ENCODE peak calls at places on chromosomes 4 and X, in four cellular contexts. J, E, R and A are unnamed samples.

GRCh38 chr4:168560184-168560834 is 63.5 kb downstream of the PALLD start:
- DNase-seq in R (no peak), E (no peak), J (no peak), A (no peak)

GRCh38 chrX:70038515-70038914 is 11.2 kb downstream of the AWAT2 start:
- DNase-seq in J (no peak), R (peak), E (no peak), A (no peak)

GRCh38 chr4:52265781-52266525 is 214.8 kb downstream of the SPATA18 start:
- DNase-seq in R (no peak), J (no peak), E (no peak), A (no peak)

GRCh38 chr4:23903859-23904438 is 14.1 kb upstream of the PPARGC1A start:
- DNase-seq in E (no peak), R (no peak), J (no peak), A (no peak)

GRCh38 chrX:148929686-148930085 is 429.3 kb downstream of the AFF2 start:
- DNase-seq in J (no peak), E (no peak), R (no peak), A (no peak)

GRCh38 chr4:67565284-67565683 is 6.8 kb downstream of the STAP1 start:
- DNase-seq in J (no peak), E (no peak), R (no peak), A (no peak)

GRCh38 chrX:261167-261857 is 19.9 kb upstream of the PLCXD1 start:
- DNase-seq in E (no peak), J (no peak), R (no peak), A (peak)

GRCh38 chrX:149759824-149760223 is 14.0 kb upstream of the HSFX1 start:
- DNase-seq in R (no peak), E (no peak), J (no peak), A (no peak)

GRCh38 chr4:10129196-10130185 is 12.9 kb upstream of the WDR1 start:
- DNase-seq in E (no peak), J (no peak), R (no peak), A (no peak)

GRCh38 chr4:53489279-53489889 is 101.9 kb downstream of the LNX1 start:
- DNase-seq in E (peak), J (no peak), R (no peak), A (no peak)

GRCh38 chr4:102759835-102760644 is 728 bp downstream of the MANBA start:
- DNase-seq in J (peak), R (peak), E (peak), A (no peak)

GRCh38 chr4:120685756-120686278 is 236.7 kb downstream of the PRDM5 start:
- DNase-seq in J (no peak), R (no peak), E (no peak), A (no peak)

GRCh38 chr4:24857996-24858395 is 54.8 kb downstream of the CCDC149 start:
- DNase-seq in J (no peak), E (no peak), R (no peak), A (no peak)

GRCh38 chrX:54043084-54043483 is 1.2 kb downstream of the PHF8 start:
- DNase-seq in E (no peak), J (no peak), R (no peak), A (no peak)

GRCh38 chrX:111837226-111837625 is 38.8 kb upstream of the TRPC5OS start:
- DNase-seq in J (no peak), R (no peak), E (no peak), A (no peak)

GRCh38 chrX:115592997-115593734 is 32.2 kb downstream of the PLS3 start:
- DNase-seq in E (no peak), J (no peak), R (no peak), A (no peak)

GRCh38 chr4:172996571-172997216 is 171.9 kb upstream of the GALNT7 start:
- DNase-seq in R (no peak), E (no peak), J (no peak), A (no peak)

GRCh38 chr4:184819786-184820185 is 6.0 kb downstream of the ACSL1 start:
- DNase-seq in E (no peak), R (peak), J (no peak), A (no peak)
- TF ChIP-seq ELF4 in E (no peak), R (no peak), J (no peak), A (no peak)

GRCh38 chr4:40948017-40948416 is 198.3 kb downstream of the NSUN7 start:
- DNase-seq in E (no peak), R (no peak), J (no peak), A (no peak)
- TF ChIP-seq ELF4 in E (no peak), R (no peak), J (no peak), A (no peak)

GRCh38 chr4:83110222-83110945 is 4.1 kb downstream of the PLAC8 start:
- DNase-seq in R (peak), E (peak), J (peak), A (peak)

GRCh38 chr4:83110970-83111369 is 3.6 kb downstream of the PLAC8 start:
- DNase-seq in R (no peak), J (no peak), E (no peak), A (no peak)

GRCh38 chr4:83109480-83110221 is 4.9 kb downstream of the PLAC8 start:
- DNase-seq in E (no peak), R (no peak), J (peak), A (peak)

GRCh38 chr4:83108101-83108861 is 6.2 kb downstream of the PLAC8 start:
- DNase-seq in E (no peak), R (no peak), J (no peak), A (peak)

DNA sequence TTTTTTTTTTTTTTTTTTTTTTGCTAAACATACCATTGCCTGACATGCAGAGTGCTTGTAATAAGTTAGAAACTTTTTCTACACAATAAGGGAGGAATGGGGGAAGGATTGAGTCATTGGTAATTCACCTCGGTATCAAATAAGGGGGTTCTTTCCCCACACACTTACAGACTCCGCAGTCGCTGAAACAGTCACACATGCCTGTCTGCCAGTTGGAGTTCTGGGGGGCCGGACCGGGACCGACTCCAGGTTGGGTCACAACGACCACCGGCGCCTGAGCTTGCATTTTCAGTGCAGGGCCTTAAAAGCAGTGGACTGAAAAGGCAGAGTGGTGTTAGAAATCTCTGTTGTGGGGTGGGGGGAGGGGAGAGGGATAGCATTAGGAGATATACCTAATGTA is 6.9 kb downstream of the PLAC8 start:
- DNase-seq in E (no peak), R (no peak), J (no peak), A (no peak)
- TF ChIP-seq ELF4 in E (no peak), R (no peak), J (no peak), A (no peak)

DNA sequence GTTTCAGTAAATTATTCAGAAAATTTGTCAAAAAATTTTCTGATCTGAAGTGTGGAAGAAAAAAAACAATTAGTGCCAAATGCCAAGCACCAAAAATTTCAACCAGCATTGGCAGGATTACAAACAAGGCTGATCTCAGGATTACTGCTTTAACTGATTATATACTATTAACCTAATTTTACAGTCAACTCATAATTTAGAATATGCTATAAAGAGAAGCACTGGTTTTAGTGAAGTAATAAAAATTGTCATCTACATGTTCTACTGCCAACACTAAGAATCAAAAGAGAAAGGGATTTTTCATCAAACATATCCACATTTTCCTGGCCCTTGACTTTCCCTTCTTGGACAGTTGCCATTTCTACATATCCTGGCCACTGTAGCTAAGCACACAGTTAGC is 33.9 kb downstream of the THOC2 start:
- DNase-seq in R (no peak), J (no peak), E (no peak), A (no peak)
- TF ChIP-seq ELF4 in R (no peak), J (no peak), E (no peak), A (no peak)

DNA sequence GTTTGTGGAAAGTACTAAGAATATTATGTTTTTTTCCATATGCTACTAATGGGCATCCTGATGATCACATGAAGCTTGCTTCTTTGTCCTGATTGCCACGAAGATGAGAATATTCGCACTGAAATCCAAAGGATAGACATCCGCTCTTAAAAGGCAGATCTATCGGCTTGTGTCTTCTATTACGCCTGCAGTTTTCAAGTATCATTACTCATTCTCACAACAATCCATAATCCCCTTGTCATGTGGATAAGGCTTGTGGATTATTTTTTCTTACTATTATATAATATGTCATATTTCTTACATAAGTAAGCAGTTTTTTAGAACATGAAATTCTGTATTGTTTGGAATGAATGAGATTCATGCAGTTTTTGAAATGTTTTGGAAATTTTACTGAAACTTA is 62.8 kb downstream of the KCNIP4 start:
- DNase-seq in J (no peak), R (no peak), E (no peak), A (no peak)
- TF ChIP-seq ELF4 in J (no peak), R (no peak), E (no peak), A (no peak)

GRCh38 chr4:6640292-6641163 is at the start of gene MRFAP1:
- DNase-seq in E (peak), R (peak), J (peak), A (peak)

GRCh38 chr4:6643141-6643847 is 2.8 kb downstream of the MRFAP1 start:
- DNase-seq in R (no peak), J (no peak), E (no peak), A (no peak)

GRCh38 chr4:6641971-6642320 is 1.5 kb downstream of the MRFAP1 start:
- DNase-seq in R (no peak), E (no peak), J (no peak), A (no peak)

GRCh38 chr4:6639137-6639680 is 1.3 kb upstream of the MRFAP1 start:
- DNase-seq in E (no peak), J (no peak), R (no peak), A (no peak)

GRCh38 chr4:6641164-6641970 is 882 bp downstream of the MRFAP1 start:
- DNase-seq in R (no peak), J (no peak), E (peak), A (no peak)
- TF ChIP-seq ELF4 in R (no peak), J (no peak), E (no peak), A (no peak)

DNA sequence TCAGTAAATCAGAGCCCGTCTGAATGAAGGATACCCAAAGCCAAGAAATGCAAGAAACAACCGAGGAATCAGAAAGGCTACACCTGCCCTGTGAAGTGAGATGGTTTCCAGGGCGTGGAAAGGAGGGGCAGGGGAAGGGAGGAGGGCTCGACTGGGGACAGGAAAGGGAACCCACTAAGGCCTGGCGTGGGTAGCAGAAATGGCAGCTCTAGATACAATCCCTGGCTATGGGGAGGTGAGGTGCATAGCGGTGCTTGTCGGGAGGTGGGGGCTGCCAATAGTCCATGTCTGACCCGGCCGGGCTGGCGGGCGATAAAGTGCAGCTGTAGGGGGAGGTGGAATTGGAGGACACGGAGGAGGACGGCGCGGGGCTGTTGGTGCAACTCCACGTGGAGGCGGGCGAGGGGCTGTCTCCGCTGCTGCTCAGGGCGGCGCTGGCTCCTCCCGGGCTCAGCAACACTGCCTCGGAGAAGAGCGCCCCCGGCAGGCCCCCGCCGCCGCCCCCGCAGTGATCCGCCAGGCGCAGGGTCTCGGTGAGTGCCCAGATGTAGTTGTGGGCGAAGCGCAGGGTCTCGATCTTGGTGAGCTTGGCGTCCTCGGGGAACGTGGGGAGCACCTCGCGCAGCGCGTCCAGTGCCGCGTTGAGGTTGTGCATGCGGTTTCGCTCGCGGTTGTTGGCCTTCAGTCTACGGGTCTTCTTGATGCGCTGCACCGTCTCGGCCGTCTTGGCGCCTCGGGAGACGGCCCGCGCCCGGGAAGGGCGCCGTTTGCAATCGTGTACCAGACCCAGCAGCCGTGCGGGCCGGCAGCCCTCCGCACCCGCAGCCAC is 1.3 kb downstream of the NEUROG2 start:
- DNase-seq in R (no peak), J (peak), E (no peak), A (peak)
- TF ChIP-seq ELF4 in R (no peak), J (no peak), E (no peak), A (no peak)

DNA sequence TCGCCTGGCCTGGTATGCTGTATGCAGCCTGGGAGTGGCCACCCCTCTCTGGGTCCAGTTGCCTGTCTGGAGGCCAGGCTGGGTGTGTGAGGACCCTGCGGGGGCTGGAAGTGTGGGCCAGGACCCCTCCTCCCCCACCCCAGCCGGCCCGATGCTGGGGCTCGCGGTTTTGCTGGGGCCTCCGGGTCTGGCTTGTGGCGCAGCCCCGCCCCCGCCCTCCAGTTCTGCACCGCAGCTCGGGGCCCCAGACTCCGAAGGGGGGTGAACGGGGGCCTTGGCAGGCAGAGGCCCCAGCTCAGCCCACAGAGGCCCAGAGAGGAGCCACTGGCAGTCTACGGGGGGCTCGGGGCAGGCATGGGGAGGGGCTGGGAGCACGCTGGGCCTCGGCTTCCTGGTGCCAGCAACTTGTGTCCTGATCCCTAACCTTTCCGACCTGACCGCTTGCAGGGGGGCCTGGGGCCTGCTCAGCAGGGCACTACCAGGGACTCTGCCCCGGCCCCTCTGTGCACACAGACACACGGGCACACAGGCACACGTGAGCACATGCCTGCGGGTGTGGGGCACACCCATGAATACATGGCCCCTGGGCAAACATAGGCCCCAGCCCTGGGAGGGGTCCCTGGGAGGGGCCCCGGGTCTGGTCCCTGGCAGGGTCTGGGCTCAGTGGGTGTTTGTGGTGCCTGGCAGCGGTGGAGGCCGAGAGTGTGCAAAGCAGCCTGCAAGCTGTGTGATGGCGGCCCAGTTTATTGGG is 21.4 kb upstream of the FGFR3 start:
- DNase-seq in R (no peak), E (peak), J (no peak), A (no peak)
- TF ChIP-seq ELF4 in R (no peak), E (no peak), J (no peak), A (no peak)

DNA sequence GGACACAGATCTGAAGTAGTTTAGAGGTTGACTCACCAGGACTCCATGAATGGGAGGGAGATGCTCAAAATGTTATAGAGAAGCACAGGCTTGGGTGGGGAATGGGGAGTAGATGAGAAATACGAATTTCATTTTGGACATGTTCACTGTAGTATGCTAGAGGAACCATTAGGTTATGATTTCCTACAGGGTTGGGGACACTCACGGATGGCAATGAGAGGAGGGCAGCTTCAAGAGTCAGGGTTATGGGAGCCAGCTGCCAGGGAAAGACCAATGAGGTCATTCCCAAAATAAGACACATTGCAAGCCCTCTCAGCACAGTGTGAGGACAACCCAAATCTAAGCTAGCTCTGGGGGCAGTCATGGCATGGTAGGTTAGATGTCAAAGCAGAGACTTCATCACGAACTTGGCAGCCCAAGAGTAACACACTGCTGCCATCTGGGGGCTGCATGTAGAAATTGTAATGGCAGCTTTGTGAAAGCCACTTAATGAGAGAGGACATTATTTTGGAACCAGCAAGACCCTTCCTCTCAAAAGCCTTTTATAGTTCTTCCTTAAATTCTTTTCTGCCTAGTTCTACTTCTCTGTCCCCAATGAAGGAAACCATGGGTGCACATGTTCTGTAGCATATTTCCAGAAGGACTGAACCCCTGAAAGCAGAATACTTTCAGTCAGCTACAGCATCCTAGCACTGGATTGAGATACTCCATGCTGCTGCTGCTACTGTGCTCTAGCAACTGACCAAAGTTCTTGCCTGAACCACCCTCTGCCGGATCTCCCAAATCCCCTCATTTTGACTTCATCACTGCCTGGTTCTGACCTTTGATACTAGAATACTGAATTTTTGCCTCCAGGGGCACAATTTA is 16.2 kb upstream of the ZCCHC12 start:
- DNase-seq in E (peak), J (peak), R (peak), A (peak)
- TF ChIP-seq ELF4 in E (no peak), J (no peak), R (no peak), A (no peak)